ENCODE peak calls at places on chromosomes 2 and 18, in four cellular contexts. L is AG04449, N is NCI-H2081, A is GM03348. Q is an unnamed sample.

GRCh38 chr18:56974141-56974540 is 172.7 kb upstream of the BOD1L2 start:
- DNase-seq in L (no peak), N (no peak), A (no peak), Q (no peak)

GRCh38 chr18:8019600-8019999 is 452.5 kb downstream of the PTPRM start:
- DNase-seq in L (no peak), N (no peak), A (no peak), Q (no peak)

GRCh38 chr2:197786010-197786877 is 1.1 kb upstream of the BOLL start:
- DNase-seq in L (no peak), N (no peak), A (peak), Q (no peak)

GRCh38 chr2:231015462-231015861 is 19.5 kb downstream of the SPATA3 start:
- DNase-seq in L (no peak), N (no peak), A (no peak), Q (no peak)

GRCh38 chr2:228541794-228542193 is 360.3 kb upstream of the SPHKAP start:
- DNase-seq in L (no peak), N (no peak), A (peak), Q (no peak)

GRCh38 chr2:234453216-234453615 is 43.7 kb downstream of the ARL4C start:
- DNase-seq in L (no peak), N (no peak), A (no peak), Q (no peak)

GRCh38 chr2:11753886-11754704 is 7.7 kb downstream of the LPIN1 start:
- DNase-seq in L (no peak), N (peak), A (peak), Q (peak)

GRCh38 chr2:193584522-193584938 is 1389.8 kb upstream of the TMEFF2 start:
- DNase-seq in L (no peak), N (peak), A (peak), Q (peak)